ENCODE peak calls at places on chromosomes 6 and 20, in nine cellular contexts. K is A673, I is non-pigmented ciliary epithelial cell, E is NCI-H2081, R is HFFc6, V is OCI-LY7, B is mesendoderm, L is left cardiac atrium, D is left kidney. Q is an unnamed sample.

GRCh38 chr6:127690092-127690491 is 113.1 kb downstream of the C6orf58 start:
- DNase-seq in R (peak), D (peak), K (peak), I (peak), V (no peak), L (no peak), B (peak), E (no peak), Q (no peak)

GRCh38 chr6:170082531-170083187 is 208.2 kb downstream of the DLL1 start:
- DNase-seq in V (no peak), D (no peak), L (peak), I (no peak), B (no peak), E (no peak), R (no peak), K (no peak), Q (no peak)

GRCh38 chr20:45833883-45834796 is 541 bp downstream of the SNX21 start:
- DNase-seq in V (no peak), E (peak), L (peak), K (peak), B (peak), R (no peak), I (no peak), D (peak), Q (peak)

GRCh38 chr6:168026925-168027324 is 29.5 kb downstream of the KIF25 start:
- DNase-seq in L (no peak), D (no peak), I (no peak), R (no peak), E (no peak), B (no peak), V (no peak), K (no peak), Q (peak)

GRCh38 chr6:25107218-25107617 is 171.5 kb upstream of the RIPOR2 start:
- DNase-seq in V (peak), D (no peak), B (no peak), I (no peak), R (no peak), E (no peak), L (no peak), K (no peak), Q (no peak)

GRCh38 chr6:113774122-113774835 is 82.9 kb upstream of the MARCKS start:
- DNase-seq in B (peak), V (no peak), R (peak), E (no peak), K (peak), I (no peak), D (no peak), L (no peak), Q (no peak)

GRCh38 chr6:26234421-26235239 is 130.4 kb upstream of the BTN3A2 start:
- DNase-seq in E (peak), R (peak), V (peak), K (peak), D (peak), B (peak), L (peak), I (no peak), Q (peak)

GRCh38 chr20:63657937-63658748 is at the start of gene RTEL1:
- DNase-seq in I (no peak), E (peak), D (peak), L (peak), K (peak), B (peak), R (peak), V (peak), Q (peak)

GRCh38 chr6:44056392-44057237 is 70.6 kb downstream of the MRPL14 start:
- DNase-seq in V (no peak), B (no peak), L (peak), D (no peak), R (peak), K (peak), E (no peak), I (no peak), Q (peak)

GRCh38 chr6:118660218-118660569 is 8.8 kb upstream of the CEP85L start:
- DNase-seq in E (peak), R (no peak), D (peak), I (no peak), K (peak), L (no peak), B (no peak), V (no peak), Q (no peak)

GRCh38 chr6:28809947-28810654 is 113.7 kb downstream of the TRIM27 start:
- DNase-seq in B (peak), L (no peak), I (no peak), V (no peak), K (peak), D (no peak), E (no peak), R (no peak), Q (no peak)

GRCh38 chr6:130202782-130203181 is 20.0 kb downstream of the SAMD3 start:
- DNase-seq in E (no peak), B (peak), D (peak), V (no peak), R (no peak), L (no peak), K (no peak), I (no peak), Q (no peak)

GRCh38 chr20:45347936-45348809 is at the start of gene SDC4:
- DNase-seq in B (peak), D (peak), I (no peak), E (no peak), R (peak), K (peak), V (no peak), L (peak), Q (peak)

GRCh38 chr6:136706431-136706830 is 85.8 kb downstream of the MAP3K5 start:
- DNase-seq in E (no peak), L (no peak), B (no peak), R (no peak), K (no peak), V (no peak), D (no peak), I (no peak), Q (no peak)

GRCh38 chr20:46805836-46806235 is 88.8 kb upstream of the EYA2 start:
- DNase-seq in L (no peak), B (no peak), R (no peak), D (no peak), I (no peak), V (no peak), E (no peak), K (no peak), Q (no peak)

GRCh38 chr6:40344566-40345185 is 242.5 kb downstream of the LRFN2 start:
- DNase-seq in K (no peak), B (no peak), L (no peak), V (no peak), D (no peak), E (no peak), R (no peak), I (no peak), Q (peak)

GRCh38 chr6:51514396-51515051 is 572.9 kb downstream of the PKHD1 start:
- DNase-seq in V (no peak), D (peak), I (peak), L (no peak), B (no peak), E (no peak), K (peak), R (no peak), Q (no peak)

GRCh38 chr6:14037402-14038277 is 79.9 kb upstream of the CD83 start:
- DNase-seq in L (no peak), D (no peak), K (no peak), B (no peak), V (no peak), E (no peak), I (peak), R (peak), Q (no peak)

GRCh38 chr6:125262026-125263013 is 39.4 kb downstream of the HDDC2 start:
- DNase-seq in I (no peak), K (no peak), D (no peak), R (peak), E (no peak), L (no peak), B (no peak), V (no peak), Q (no peak)

GRCh38 chr6:145151624-145152023 is 583.7 kb downstream of the EPM2A start:
- DNase-seq in L (no peak), E (no peak), K (no peak), D (peak), I (no peak), R (no peak), B (no peak), V (no peak), Q (no peak)

GRCh38 chr6:14451594-14452374 is 334.2 kb downstream of the CD83 start:
- DNase-seq in L (no peak), K (no peak), I (no peak), R (no peak), V (no peak), D (no peak), B (no peak), E (no peak), Q (no peak)

GRCh38 chr6:36679043-36679821 is 718 bp downstream of the CDKN1A start:
- DNase-seq in B (peak), V (no peak), I (no peak), L (peak), K (peak), R (peak), E (peak), D (peak), Q (peak)

GRCh38 chr6:47792216-47792733 is 10.4 kb downstream of the OPN5 start:
- DNase-seq in E (no peak), I (no peak), B (no peak), R (no peak), K (no peak), L (no peak), D (no peak), V (no peak), Q (no peak)

GRCh38 chr6:128174724-128175123 is 273.9 kb upstream of the THEMIS start:
- DNase-seq in K (no peak), L (no peak), D (no peak), I (no peak), V (no peak), E (no peak), B (no peak), R (no peak), Q (no peak)

GRCh38 chr6:89643411-89643810 is 4.9 kb upstream of the LYRM2 start:
- DNase-seq in D (no peak), B (no peak), K (no peak), R (no peak), E (no peak), L (no peak), I (no peak), V (no peak), Q (no peak)

GRCh38 chr6:28789553-28790083 is 134.2 kb downstream of the TRIM27 start:
- DNase-seq in I (peak), L (no peak), R (peak), B (peak), K (peak), D (peak), E (peak), V (peak), Q (peak)

Q was measured in colonic mucosa.